ENCODE peak calls at places on chromosomes 12 and 14, in ten cellular contexts. N is PC-3; R is GM13976; D is neural crest cell; A is CD4-positive, alpha-beta memory T cell; M is CD4-positive, CD25-positive, alpha-beta regulatory T cell; I is C1 segment of cervical spinal cord; Q is fibroblast of lung; T is cerebellum; G is RWPE1. Z is an unnamed sample.

GRCh38 chr14:68728342-68729106 is 64.3 kb downstream of the ZFP36L1 start:
- DNase-seq in I (no peak), A (no peak), R (no peak), Q (no peak), M (no peak), G (no peak), N (no peak), T (no peak), D (no peak), Z (no peak)

GRCh38 chr14:55572578-55572977 is 7.4 kb upstream of the KTN1 start:
- DNase-seq in M (no peak), G (no peak), A (no peak), N (peak), Q (no peak), D (no peak), R (no peak), I (no peak), T (no peak), Z (no peak)

GRCh38 chr12:54285150-54286041 is 4.9 kb downstream of the HNRNPA1 start:
- DNase-seq in G (no peak), A (no peak), D (no peak), T (no peak), Q (no peak), N (no peak), M (no peak), I (no peak), R (no peak), Z (no peak)

GRCh38 chr14:56423591-56423991 is 156.0 kb upstream of the TMEM260 start:
- DNase-seq in R (no peak), G (no peak), T (no peak), Q (peak), D (no peak), M (no peak), N (no peak), A (no peak), I (no peak), Z (no peak)

GRCh38 chr12:131690320-131690719 is 20.6 kb upstream of the SFSWAP start:
- DNase-seq in R (no peak), Q (no peak), A (no peak), G (no peak), D (no peak), T (no peak), I (no peak), N (no peak), M (no peak), Z (no peak)

GRCh38 chr14:67537736-67538135 is 4.6 kb downstream of the PLEKHH1 start:
- DNase-seq in Q (no peak), M (no peak), R (no peak), G (no peak), I (no peak), D (no peak), A (no peak), T (no peak), N (no peak), Z (no peak)

GRCh38 chr12:31922341-31923062 is 36.7 kb upstream of the RESF1 start:
- DNase-seq in A (no peak), G (peak), I (no peak), Q (peak), R (no peak), N (peak), M (no peak), T (no peak), D (no peak), Z (no peak)

GRCh38 chr12:128843538-128843937 is 9.7 kb upstream of the GLT1D1 start:
- DNase-seq in N (no peak), Q (no peak), D (no peak), A (no peak), G (no peak), T (no peak), M (no peak), R (no peak), I (no peak), Z (no peak)

GRCh38 chr14:32077081-32078029 is at the start of gene ARHGAP5:
- DNase-seq in G (peak), T (peak), A (no peak), I (no peak), Q (peak), D (peak), R (peak), M (peak), N (no peak), Z (no peak)

GRCh38 chr14:20489093-20489994 is 16.0 kb upstream of the RNASE10 start:
- DNase-seq in Q (no peak), N (peak), A (peak), R (no peak), I (no peak), M (no peak), D (no peak), T (no peak), G (peak), Z (no peak)